ENCODE peak calls at places on chromosomes 7 and 10, in seven cellular contexts. One of them, this sample, is unnamed.

GRCh38 chr7:47327698-47328391 is 254.1 kb downstream of the TNS3 start:
- DNase-seq in HCT116: no peak
- DNase-seq in retinal pigment epithelial cell: peak
- DNase-seq in H9: peak
- DNase-seq in cardiac muscle cell: peak
- DNase-seq in adrenal gland: peak
- DNase-seq in HepG2: no peak
- DNase-seq in this sample: peak

GRCh38 chr7:148987751-148988512 is 40.4 kb downstream of the PDIA4 start:
- DNase-seq in HCT116: no peak
- DNase-seq in retinal pigment epithelial cell: no peak
- DNase-seq in H9: no peak
- DNase-seq in cardiac muscle cell: no peak
- DNase-seq in adrenal gland: no peak
- DNase-seq in HepG2: no peak
- DNase-seq in this sample: no peak

GRCh38 chr7:122300607-122301079 is 3.9 kb downstream of the FEZF1 start:
- DNase-seq in HCT116: no peak
- DNase-seq in retinal pigment epithelial cell: peak
- DNase-seq in H9: no peak
- DNase-seq in cardiac muscle cell: peak
- DNase-seq in adrenal gland: no peak
- DNase-seq in HepG2: no peak
- DNase-seq in this sample: no peak

GRCh38 chr10:3579845-3580244 is 205.2 kb downstream of the KLF6 start:
- DNase-seq in HCT116: no peak
- DNase-seq in retinal pigment epithelial cell: no peak
- DNase-seq in H9: no peak
- DNase-seq in cardiac muscle cell: no peak
- DNase-seq in adrenal gland: no peak
- DNase-seq in HepG2: no peak
- DNase-seq in this sample: no peak

GRCh38 chr7:116306409-116307048 is 96.2 kb downstream of the TES start:
- DNase-seq in HCT116: no peak
- DNase-seq in retinal pigment epithelial cell: no peak
- DNase-seq in H9: no peak
- DNase-seq in cardiac muscle cell: no peak
- DNase-seq in adrenal gland: no peak
- DNase-seq in HepG2: no peak
- DNase-seq in this sample: no peak

GRCh38 chr10:91976324-91977051 is 52.9 kb downstream of the BTAF1 start:
- DNase-seq in HCT116: no peak
- DNase-seq in retinal pigment epithelial cell: no peak
- DNase-seq in H9: no peak
- DNase-seq in cardiac muscle cell: peak
- DNase-seq in adrenal gland: no peak
- DNase-seq in HepG2: no peak
- DNase-seq in this sample: no peak

GRCh38 chr10:125149278-125150047 is 10.9 kb downstream of the CTBP2 start:
- DNase-seq in HCT116: peak
- DNase-seq in retinal pigment epithelial cell: no peak
- DNase-seq in H9: peak
- DNase-seq in cardiac muscle cell: peak
- DNase-seq in adrenal gland: peak
- DNase-seq in HepG2: no peak
- DNase-seq in this sample: no peak

GRCh38 chr10:95121904-95122303 is 52.6 kb upstream of the CYP2C8 start:
- DNase-seq in HCT116: no peak
- DNase-seq in retinal pigment epithelial cell: no peak
- DNase-seq in H9: no peak
- DNase-seq in cardiac muscle cell: peak
- DNase-seq in adrenal gland: no peak
- DNase-seq in HepG2: peak
- DNase-seq in this sample: no peak

GRCh38 chr7:24573554-24574338 is 494 bp downstream of the PALS2 start:
- DNase-seq in HCT116: no peak
- DNase-seq in retinal pigment epithelial cell: no peak
- DNase-seq in H9: peak
- DNase-seq in cardiac muscle cell: peak
- DNase-seq in adrenal gland: peak
- DNase-seq in HepG2: peak
- DNase-seq in this sample: peak

GRCh38 chr7:81013036-81013435 is 94.2 kb upstream of the SEMA3C start:
- DNase-seq in HCT116: peak
- DNase-seq in retinal pigment epithelial cell: peak
- DNase-seq in H9: no peak
- DNase-seq in cardiac muscle cell: peak
- DNase-seq in adrenal gland: no peak
- DNase-seq in HepG2: no peak
- DNase-seq in this sample: peak

GRCh38 chr10:56823849-56824248 is 462.8 kb upstream of the ZWINT start:
- DNase-seq in HCT116: no peak
- DNase-seq in retinal pigment epithelial cell: no peak
- DNase-seq in H9: no peak
- DNase-seq in cardiac muscle cell: no peak
- DNase-seq in adrenal gland: no peak
- DNase-seq in HepG2: peak
- DNase-seq in this sample: peak

GRCh38 chr7:50558380-50559051 is 6.7 kb downstream of the DDC start:
- DNase-seq in HCT116: no peak
- DNase-seq in retinal pigment epithelial cell: no peak
- DNase-seq in H9: no peak
- DNase-seq in cardiac muscle cell: peak
- DNase-seq in adrenal gland: no peak
- DNase-seq in HepG2: no peak
- DNase-seq in this sample: no peak

GRCh38 chr7:99446096-99446495 is 7.4 kb downstream of the CPSF4 start:
- DNase-seq in HCT116: no peak
- DNase-seq in retinal pigment epithelial cell: no peak
- DNase-seq in H9: no peak
- DNase-seq in cardiac muscle cell: no peak
- DNase-seq in adrenal gland: no peak
- DNase-seq in HepG2: no peak
- DNase-seq in this sample: no peak

GRCh38 chr10:48890904-48891839 is 48.5 kb downstream of the LRRC18 start:
- DNase-seq in HCT116: no peak
- DNase-seq in retinal pigment epithelial cell: no peak
- DNase-seq in H9: no peak
- DNase-seq in cardiac muscle cell: peak
- DNase-seq in adrenal gland: no peak
- DNase-seq in HepG2: no peak
- DNase-seq in this sample: no peak

GRCh38 chr10:30500534-30500933 is 66.5 kb downstream of the MAP3K8 start:
- DNase-seq in HCT116: no peak
- DNase-seq in retinal pigment epithelial cell: no peak
- DNase-seq in H9: no peak
- DNase-seq in cardiac muscle cell: no peak
- DNase-seq in adrenal gland: no peak
- DNase-seq in HepG2: no peak
- DNase-seq in this sample: no peak

GRCh38 chr10:7365029-7365750 is 45.6 kb downstream of the SFMBT2 start:
- DNase-seq in HCT116: no peak
- DNase-seq in retinal pigment epithelial cell: no peak
- DNase-seq in H9: no peak
- DNase-seq in cardiac muscle cell: no peak
- DNase-seq in adrenal gland: no peak
- DNase-seq in HepG2: no peak
- DNase-seq in this sample: no peak

GRCh38 chr7:17916786-17917185 is 23.5 kb downstream of the SNX13 start:
- DNase-seq in HCT116: no peak
- DNase-seq in retinal pigment epithelial cell: no peak
- DNase-seq in H9: no peak
- DNase-seq in cardiac muscle cell: no peak
- DNase-seq in adrenal gland: no peak
- DNase-seq in HepG2: no peak
- DNase-seq in this sample: no peak

GRCh38 chr7:143381427-143382125 is 431 bp downstream of the ZYX start:
- DNase-seq in HCT116: no peak
- DNase-seq in retinal pigment epithelial cell: no peak
- DNase-seq in H9: peak
- DNase-seq in cardiac muscle cell: peak
- DNase-seq in adrenal gland: peak
- DNase-seq in HepG2: no peak
- DNase-seq in this sample: no peak

GRCh38 chr7:29217112-29217511 is 22.5 kb downstream of the CHN2 start:
- DNase-seq in HCT116: no peak
- DNase-seq in retinal pigment epithelial cell: no peak
- DNase-seq in H9: no peak
- DNase-seq in cardiac muscle cell: peak
- DNase-seq in adrenal gland: no peak
- DNase-seq in HepG2: no peak
- DNase-seq in this sample: no peak

GRCh38 chr7:79790863-79791262 is 337.4 kb upstream of the MAGI2 start:
- DNase-seq in HCT116: no peak
- DNase-seq in retinal pigment epithelial cell: no peak
- DNase-seq in H9: no peak
- DNase-seq in cardiac muscle cell: no peak
- DNase-seq in adrenal gland: no peak
- DNase-seq in HepG2: no peak
- DNase-seq in this sample: no peak

GRCh38 chr7:42972703-42973500 is 40.7 kb downstream of the MRPL32 start:
- DNase-seq in HCT116: no peak
- DNase-seq in retinal pigment epithelial cell: peak
- DNase-seq in H9: no peak
- DNase-seq in cardiac muscle cell: peak
- DNase-seq in adrenal gland: peak
- DNase-seq in HepG2: peak
- DNase-seq in this sample: peak

GRCh38 chr7:151308791-151309190 is 32.8 kb upstream of the NUB1 start:
- DNase-seq in HCT116: no peak
- DNase-seq in retinal pigment epithelial cell: no peak
- DNase-seq in H9: peak
- DNase-seq in cardiac muscle cell: no peak
- DNase-seq in adrenal gland: no peak
- DNase-seq in HepG2: no peak
- DNase-seq in this sample: no peak

This sample was measured in HS-5.